ENCODE peak calls at places on chromosomes 3 and 15, in six cellular contexts. Q is CD4-positive, CD25-positive, alpha-beta regulatory T cell; J is upper lobe of right lung; P is kidney; F is pancreas; H is Panc1. O is an unnamed sample. For H3K4me1, the result is how much of the 10 kb centered on the place peaks cover.

GRCh38 chr3:109643590-109643989 is 306.2 kb upstream of the DPPA4 start:
- DNase-seq in P (no peak), F (no peak), Q (no peak), J (no peak), H (no peak), O (no peak)

GRCh38 chr3:182509312-182509711 is 284.0 kb upstream of the ATP11B start:
- DNase-seq in P (no peak), F (no peak), J (no peak), H (no peak), Q (no peak), O (no peak)

GRCh38 chr15:86802244-86802643 is 722.6 kb downstream of the AGBL1 start:
- DNase-seq in H (no peak), J (no peak), P (no peak), F (no peak), Q (no peak), O (no peak)

GRCh38 chr15:80536231-80536630 is 132.0 kb downstream of the ARNT2 start:
- DNase-seq in Q (no peak), H (no peak), F (no peak), J (no peak), P (no peak), O (no peak)

GRCh38 chr15:82177291-82178010 is 85.1 kb downstream of the EFL1 start:
- DNase-seq in J (no peak), F (no peak), H (no peak), Q (no peak), P (no peak), O (no peak)

GRCh38 chr3:69902386-69902785 is 97.1 kb upstream of the SAMMSON start:
- DNase-seq in H (no peak), F (no peak), J (no peak), Q (no peak), P (no peak), O (no peak)

GRCh38 chr3:44988073-44988472 is 12.0 kb downstream of the EXOSC7 start:
- DNase-seq in H (no peak), Q (no peak), F (no peak), P (no peak), J (no peak), O (no peak)

GRCh38 chr3:54954516-54954915 is 26.7 kb upstream of the LRTM1 start:
- DNase-seq in H (no peak), F (no peak), Q (no peak), P (no peak), J (no peak), O (no peak)

GRCh38 chr15:51390932-51391432 is 49.5 kb downstream of the GLDN start:
- DNase-seq in H (no peak), J (no peak), F (no peak), P (no peak), Q (no peak), O (no peak)

GRCh38 chr15:58528197-58528870 is 96.5 kb downstream of the LIPC start:
- DNase-seq in P (no peak), H (no peak), J (no peak), Q (no peak), F (no peak), O (no peak)

GRCh38 chr3:72996473-72997333 is at the start of gene PPP4R2:
- DNase-seq in H (no peak), J (peak), Q (peak), F (peak), P (peak), O (peak)

GRCh38 chr3:72998489-72998888 is 1.9 kb downstream of the PPP4R2 start:
- DNase-seq in P (no peak), Q (no peak), J (no peak), H (no peak), F (no peak), O (no peak)

GRCh38 chr3:72996121-72996472 is 514 bp upstream of the PPP4R2 start:
- DNase-seq in Q (no peak), F (peak), P (peak), J (peak), H (no peak), O (no peak)

GRCh38 chr3:72995337-72995736 is 1.3 kb upstream of the PPP4R2 start:
- DNase-seq in H (no peak), P (no peak), F (no peak), Q (no peak), J (no peak), O (no peak)

DNA sequence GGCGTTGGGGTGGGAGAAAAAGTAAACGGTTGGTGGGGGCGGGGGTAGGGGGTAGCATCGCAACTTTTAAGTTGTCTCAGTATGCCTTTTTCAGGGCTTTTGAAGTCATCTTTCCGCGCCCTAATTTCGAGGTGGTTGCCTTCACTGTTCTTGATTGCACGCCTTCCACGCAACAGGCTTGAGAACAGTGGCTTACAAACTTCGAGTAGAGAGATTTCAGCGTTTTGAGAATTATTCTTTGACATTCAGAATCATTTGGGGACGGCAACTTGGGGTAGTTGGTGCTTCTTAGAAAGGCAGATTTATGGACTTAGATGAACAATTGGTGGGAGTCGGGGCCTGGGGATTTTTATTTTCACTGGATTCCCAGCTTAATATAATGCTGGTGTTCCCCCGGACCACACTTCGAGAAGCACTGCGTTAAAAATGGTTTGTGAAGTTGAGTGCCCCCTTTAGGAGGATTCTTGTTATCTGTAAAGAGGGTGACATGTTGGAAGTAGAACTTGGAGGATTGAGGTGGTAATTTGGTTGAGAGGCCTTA is 880 bp downstream of the PPP4R2 start:
- DNase-seq in J (no peak), P (no peak), H (no peak), Q (peak), F (no peak), O (peak)
- H3K4me1 ChIP-seq in J (under half), P (under half), H (under half), Q (half or more), F (under half), O (under half)

GRCh38 chr3:16885948-16886683 is 1.4 kb downstream of the PLCL2 start:
- DNase-seq in Q (no peak), H (no peak), J (no peak), P (no peak), F (no peak), O (no peak)
- H3K4me1 ChIP-seq in Q (under half), H (under half), J (under half), P (under half), F (under half), O (under half)

GRCh38 chr3:7518471-7518870 is 657.6 kb downstream of the GRM7 start:
- DNase-seq in J (no peak), H (no peak), F (no peak), Q (no peak), P (no peak), O (no peak)

GRCh38 chr3:7520593-7520992 is 659.7 kb downstream of the GRM7 start:
- DNase-seq in F (no peak), J (no peak), P (no peak), H (no peak), Q (no peak), O (no peak)

GRCh38 chr3:7517979-7518378 is 657.1 kb downstream of the GRM7 start:
- DNase-seq in H (no peak), J (no peak), F (no peak), P (no peak), Q (no peak), O (no peak)

GRCh38 chr3:7520059-7520458 is 659.1 kb downstream of the GRM7 start:
- DNase-seq in J (no peak), H (no peak), F (no peak), Q (no peak), P (no peak), O (no peak)
- H3K4me1 ChIP-seq in J (under half), H (under half), F (under half), Q (under half), P (under half), O (under half)

DNA sequence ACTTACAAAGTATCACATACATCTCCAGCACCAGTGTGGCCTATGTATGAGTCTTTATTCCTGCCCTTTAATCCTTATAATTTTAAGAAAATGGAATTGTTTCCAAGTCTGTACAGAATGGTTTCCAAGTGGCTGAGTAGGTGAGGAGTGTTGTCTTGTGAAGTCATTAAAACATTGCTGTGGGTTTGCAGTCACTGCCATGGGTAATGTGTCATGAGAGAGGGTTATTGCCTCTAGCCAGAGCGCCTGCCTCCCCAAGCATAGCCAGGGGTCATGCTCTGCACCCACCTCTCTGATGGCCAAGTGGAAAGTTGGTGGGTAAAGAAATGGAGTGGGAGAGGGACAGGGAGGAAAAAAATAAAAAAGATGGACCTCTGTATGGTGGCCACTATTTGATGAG is 25.3 kb downstream of the TRAK1 start:
- DNase-seq in H (no peak), P (no peak), F (no peak), J (no peak), Q (no peak), O (no peak)
- H3K4me1 ChIP-seq in H (under half), P (under half), F (under half), J (half or more), Q (under half), O (under half)

GRCh38 chr3:52534281-52535183 is 875 bp upstream of the NT5DC2 start:
- DNase-seq in J (no peak), F (peak), Q (no peak), H (no peak), P (peak), O (no peak)
- H3K4me1 ChIP-seq in J (half or more), F (under half), Q (under half), H (under half), P (under half), O (under half)

GRCh38 chr15:84761534-84762190 is 13.3 kb downstream of the ZNF592 start:
- DNase-seq in J (no peak), F (no peak), P (no peak), H (no peak), Q (no peak), O (no peak)

GRCh38 chr15:84755736-84756527 is 7.5 kb downstream of the ZNF592 start:
- DNase-seq in J (no peak), P (no peak), Q (no peak), H (no peak), F (no peak), O (no peak)

GRCh38 chr15:84762840-84763572 is 14.6 kb downstream of the ZNF592 start:
- DNase-seq in P (no peak), Q (no peak), J (no peak), F (no peak), H (no peak), O (no peak)

GRCh38 chr15:84760219-84760618 is 11.8 kb downstream of the ZNF592 start:
- DNase-seq in Q (no peak), J (no peak), P (no peak), F (no peak), H (no peak), O (no peak)

GRCh38 chr15:84759018-84759417 is 10.6 kb downstream of the ZNF592 start:
- DNase-seq in H (no peak), J (no peak), P (no peak), F (no peak), Q (no peak), O (no peak)
- H3K4me1 ChIP-seq in H (under half), J (under half), P (half or more), F (under half), Q (half or more), O (under half)

O was measured in effector memory CD4-positive, alpha-beta T cell.